ENCODE peak calls at places on chromosomes 7 and 10, in six cellular contexts. One of them, this sample, is unnamed.

GRCh38 chr7:72072901-72073300 is 339.2 kb downstream of the CALN1 start:
- DNase-seq in uterus: no peak
- DNase-seq in body of pancreas: no peak
- DNase-seq in thyroid gland: no peak
- DNase-seq in IMR-90: no peak
- DNase-seq in adrenal gland: no peak
- DNase-seq in this sample: no peak

GRCh38 chr10:129098517-129098916 is 368.5 kb upstream of the MGMT start:
- DNase-seq in adrenal gland: no peak
- DNase-seq in uterus: no peak
- DNase-seq in thyroid gland: no peak
- DNase-seq in body of pancreas: no peak
- DNase-seq in IMR-90: no peak
- DNase-seq in this sample: no peak

GRCh38 chr10:133096616-133097269 is 9.0 kb downstream of the ADGRA1 start:
- DNase-seq in thyroid gland: no peak
- DNase-seq in IMR-90: no peak
- DNase-seq in adrenal gland: no peak
- DNase-seq in body of pancreas: no peak
- DNase-seq in uterus: no peak
- DNase-seq in this sample: no peak

GRCh38 chr7:81690251-81690650 is 79.6 kb downstream of the HGF start:
- DNase-seq in body of pancreas: no peak
- DNase-seq in thyroid gland: peak
- DNase-seq in IMR-90: no peak
- DNase-seq in adrenal gland: no peak
- DNase-seq in uterus: no peak
- DNase-seq in this sample: no peak

GRCh38 chr7:85162743-85163142 is 24.1 kb downstream of the SEMA3D start:
- DNase-seq in IMR-90: peak
- DNase-seq in thyroid gland: no peak
- DNase-seq in body of pancreas: no peak
- DNase-seq in uterus: no peak
- DNase-seq in adrenal gland: no peak
- DNase-seq in this sample: no peak

GRCh38 chr7:35185908-35186731 is 67.8 kb downstream of the TBX20 start:
- DNase-seq in adrenal gland: no peak
- DNase-seq in body of pancreas: peak
- DNase-seq in IMR-90: peak
- DNase-seq in thyroid gland: peak
- DNase-seq in uterus: no peak
- DNase-seq in this sample: peak

GRCh38 chr7:77427996-77428603 is 12.0 kb upstream of the GSAP start:
- DNase-seq in adrenal gland: no peak
- DNase-seq in thyroid gland: peak
- DNase-seq in IMR-90: peak
- DNase-seq in uterus: no peak
- DNase-seq in body of pancreas: no peak
- DNase-seq in this sample: no peak

GRCh38 chr7:78018541-78019456 is 220.2 kb downstream of the PHTF2 start:
- DNase-seq in adrenal gland: peak
- DNase-seq in body of pancreas: peak
- DNase-seq in uterus: peak
- DNase-seq in IMR-90: peak
- DNase-seq in thyroid gland: peak
- DNase-seq in this sample: peak

GRCh38 chr10:127081946-127082345 is 114.4 kb downstream of the INSYN2A start:
- DNase-seq in IMR-90: no peak
- DNase-seq in thyroid gland: no peak
- DNase-seq in uterus: no peak
- DNase-seq in body of pancreas: no peak
- DNase-seq in adrenal gland: no peak
- DNase-seq in this sample: no peak

GRCh38 chr7:80705164-80705781 is 66.8 kb downstream of the CD36 start:
- DNase-seq in body of pancreas: no peak
- DNase-seq in thyroid gland: no peak
- DNase-seq in IMR-90: no peak
- DNase-seq in adrenal gland: no peak
- DNase-seq in uterus: no peak
- DNase-seq in this sample: no peak

GRCh38 chr7:33710608-33711007 is 194.7 kb upstream of the BMPER start:
- DNase-seq in adrenal gland: no peak
- DNase-seq in thyroid gland: no peak
- DNase-seq in body of pancreas: no peak
- DNase-seq in IMR-90: peak
- DNase-seq in uterus: no peak
- DNase-seq in this sample: no peak

GRCh38 chr10:84194424-84195043 is at the start of gene CDHR1:
- DNase-seq in thyroid gland: peak
- DNase-seq in adrenal gland: no peak
- DNase-seq in IMR-90: no peak
- DNase-seq in uterus: no peak
- DNase-seq in body of pancreas: no peak
- DNase-seq in this sample: peak

GRCh38 chr7:82578430-82578829 is 134.9 kb upstream of the CACNA2D1 start:
- DNase-seq in IMR-90: peak
- DNase-seq in adrenal gland: no peak
- DNase-seq in thyroid gland: no peak
- DNase-seq in uterus: no peak
- DNase-seq in body of pancreas: no peak
- DNase-seq in this sample: no peak

GRCh38 chr10:102399217-102400021 is 3.9 kb downstream of the NFKB2 start:
- DNase-seq in IMR-90: peak
- DNase-seq in uterus: peak
- DNase-seq in body of pancreas: peak
- DNase-seq in thyroid gland: peak
- DNase-seq in adrenal gland: peak
- DNase-seq in this sample: peak

GRCh38 chr7:151017953-151018420 is 6.3 kb downstream of the ATG9B start:
- DNase-seq in IMR-90: peak
- DNase-seq in body of pancreas: peak
- DNase-seq in thyroid gland: peak
- DNase-seq in adrenal gland: peak
- DNase-seq in uterus: peak
- DNase-seq in this sample: no peak

GRCh38 chr7:14938181-14938580 is 35.6 kb upstream of the DGKB start:
- DNase-seq in uterus: no peak
- DNase-seq in IMR-90: no peak
- DNase-seq in thyroid gland: no peak
- DNase-seq in adrenal gland: no peak
- DNase-seq in body of pancreas: no peak
- DNase-seq in this sample: no peak

GRCh38 chr7:66886152-66886551 is 34.9 kb upstream of the TMEM248 start:
- DNase-seq in IMR-90: no peak
- DNase-seq in thyroid gland: no peak
- DNase-seq in uterus: no peak
- DNase-seq in adrenal gland: no peak
- DNase-seq in body of pancreas: no peak
- DNase-seq in this sample: no peak

GRCh38 chr7:116145245-116145852 is 65.0 kb upstream of the TES start:
- DNase-seq in thyroid gland: no peak
- DNase-seq in adrenal gland: no peak
- DNase-seq in body of pancreas: no peak
- DNase-seq in uterus: no peak
- DNase-seq in IMR-90: peak
- DNase-seq in this sample: no peak

GRCh38 chr10:33880291-33880690 is 545.8 kb upstream of the NRP1 start:
- DNase-seq in body of pancreas: no peak
- DNase-seq in uterus: no peak
- DNase-seq in IMR-90: no peak
- DNase-seq in thyroid gland: no peak
- DNase-seq in adrenal gland: no peak
- DNase-seq in this sample: no peak

GRCh38 chr7:101172005-101172853 is 6.9 kb upstream of the VGF start:
- DNase-seq in IMR-90: no peak
- DNase-seq in uterus: no peak
- DNase-seq in adrenal gland: no peak
- DNase-seq in thyroid gland: peak
- DNase-seq in body of pancreas: peak
- DNase-seq in this sample: no peak

GRCh38 chr7:117718116-117718515 is 155.1 kb downstream of the CTTNBP2 start:
- DNase-seq in thyroid gland: no peak
- DNase-seq in adrenal gland: no peak
- DNase-seq in IMR-90: no peak
- DNase-seq in body of pancreas: no peak
- DNase-seq in uterus: no peak
- DNase-seq in this sample: no peak

GRCh38 chr7:135976312-135977019 is 693 bp downstream of the MTPN start:
- DNase-seq in body of pancreas: no peak
- DNase-seq in IMR-90: peak
- DNase-seq in thyroid gland: peak
- DNase-seq in adrenal gland: no peak
- DNase-seq in uterus: no peak
- DNase-seq in this sample: no peak

GRCh38 chr7:117588352-117588794 is 108.5 kb downstream of the CFTR start:
- DNase-seq in IMR-90: peak
- DNase-seq in thyroid gland: no peak
- DNase-seq in body of pancreas: no peak
- DNase-seq in uterus: no peak
- DNase-seq in adrenal gland: no peak
- DNase-seq in this sample: no peak

GRCh38 chr10:62441953-62442352 is 67.8 kb downstream of the ZNF365 start:
- DNase-seq in IMR-90: no peak
- DNase-seq in thyroid gland: no peak
- DNase-seq in body of pancreas: no peak
- DNase-seq in adrenal gland: no peak
- DNase-seq in uterus: no peak
- DNase-seq in this sample: no peak

GRCh38 chr7:159310457-159311171 is 165.9 kb upstream of the VIPR2 start:
- DNase-seq in IMR-90: no peak
- DNase-seq in body of pancreas: no peak
- DNase-seq in thyroid gland: no peak
- DNase-seq in uterus: no peak
- DNase-seq in adrenal gland: no peak
- DNase-seq in this sample: no peak

DNA sequence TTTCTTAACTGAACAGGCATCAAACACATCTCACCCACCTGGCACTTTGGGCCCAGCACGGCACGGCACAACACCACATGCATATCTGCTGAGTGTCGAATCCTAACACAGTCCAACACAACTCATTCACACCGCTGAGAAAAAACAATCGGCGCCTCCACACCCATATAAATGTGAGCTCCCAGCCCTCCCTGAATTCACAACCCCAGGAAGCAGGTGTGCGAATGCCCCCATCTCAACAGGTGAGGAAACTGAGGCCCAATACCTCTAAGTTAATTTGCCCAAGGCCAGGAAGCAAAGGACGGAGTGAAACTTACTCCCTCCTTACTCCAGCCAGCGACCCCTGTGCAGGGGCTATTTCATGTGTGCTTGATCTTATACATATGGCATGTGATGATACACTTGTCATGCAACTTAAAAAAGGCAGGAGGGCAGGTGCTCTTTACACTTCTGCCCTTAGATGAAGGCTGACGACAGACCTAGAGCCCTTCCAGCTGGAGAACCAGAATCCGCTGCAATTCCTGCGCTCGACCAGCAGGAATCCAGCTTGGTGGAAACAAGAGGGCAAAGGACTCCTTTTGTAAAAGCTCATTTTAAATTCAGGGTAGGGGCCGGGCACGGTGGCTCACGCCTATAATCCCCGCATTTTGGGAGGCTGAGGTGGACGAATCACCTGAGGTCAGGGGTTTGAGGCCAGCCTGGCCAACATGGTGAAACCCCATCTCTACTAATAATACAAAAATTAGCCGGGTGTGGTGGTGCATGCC is 116.0 kb downstream of the LARP4B start:
- DNase-seq in body of pancreas: no peak
- DNase-seq in uterus: no peak
- DNase-seq in adrenal gland: no peak
- DNase-seq in IMR-90: no peak
- DNase-seq in thyroid gland: no peak
- DNase-seq in this sample: no peak
- TF ChIP-seq CTCF in body of pancreas: no peak
- TF ChIP-seq CTCF in uterus: no peak
- TF ChIP-seq CTCF in adrenal gland: no peak
- TF ChIP-seq CTCF in IMR-90: no peak
- TF ChIP-seq CTCF in thyroid gland: no peak
- TF ChIP-seq CTCF in this sample: no peak

DNA sequence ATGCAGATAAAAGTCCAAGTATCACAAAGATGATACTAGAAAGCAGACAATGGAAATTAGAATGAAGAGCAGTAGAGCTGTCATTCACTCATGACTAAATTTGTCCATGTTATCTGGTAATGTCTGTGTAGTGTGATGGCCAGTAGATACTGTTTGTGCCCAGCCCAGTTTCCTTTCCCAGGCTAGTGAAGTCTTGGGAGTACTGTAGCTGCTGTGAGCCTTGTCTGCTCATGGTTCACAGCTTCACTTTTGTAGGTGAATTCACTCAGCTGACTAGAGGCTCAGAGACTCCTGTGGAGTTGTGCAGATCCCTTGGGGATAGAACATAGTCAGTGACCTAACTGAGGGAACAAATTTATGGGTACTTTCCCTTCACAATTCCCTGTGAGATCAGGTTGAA is 572.5 kb downstream of the ARL4A start:
- DNase-seq in body of pancreas: no peak
- DNase-seq in uterus: no peak
- DNase-seq in adrenal gland: no peak
- DNase-seq in IMR-90: no peak
- DNase-seq in thyroid gland: no peak
- DNase-seq in this sample: no peak
- TF ChIP-seq POLR2A in body of pancreas: no peak
- TF ChIP-seq POLR2A in uterus: no peak
- TF ChIP-seq POLR2A in adrenal gland: no peak
- TF ChIP-seq POLR2A in IMR-90: no peak
- TF ChIP-seq POLR2A in thyroid gland: no peak
- TF ChIP-seq POLR2A in this sample: no peak

GRCh38 chr7:49823566-49823965 is 50.1 kb downstream of the VWC2 start:
- DNase-seq in body of pancreas: no peak
- DNase-seq in thyroid gland: no peak
- DNase-seq in IMR-90: no peak
- DNase-seq in adrenal gland: no peak
- DNase-seq in uterus: no peak
- DNase-seq in this sample: no peak
- H3K4me3 ChIP-seq in body of pancreas: no peak
- H3K4me3 ChIP-seq in thyroid gland: no peak
- H3K4me3 ChIP-seq in IMR-90: no peak
- H3K4me3 ChIP-seq in adrenal gland: no peak
- H3K4me3 ChIP-seq in uterus: no peak
- H3K4me3 ChIP-seq in this sample: no peak

GRCh38 chr7:37920619-37921339 is at the start of gene EPDR1:
- DNase-seq in uterus: peak
- DNase-seq in IMR-90: no peak
- DNase-seq in body of pancreas: peak
- DNase-seq in thyroid gland: peak
- DNase-seq in adrenal gland: peak
- DNase-seq in this sample: peak

GRCh38 chr7:37921340-37921805 is 933 bp downstream of the EPDR1 start:
- DNase-seq in uterus: peak
- DNase-seq in body of pancreas: peak
- DNase-seq in IMR-90: no peak
- DNase-seq in adrenal gland: peak
- DNase-seq in thyroid gland: peak
- DNase-seq in this sample: peak

GRCh38 chr7:37921876-37922275 is 1.4 kb downstream of the EPDR1 start:
- DNase-seq in body of pancreas: no peak
- DNase-seq in thyroid gland: no peak
- DNase-seq in uterus: no peak
- DNase-seq in IMR-90: no peak
- DNase-seq in adrenal gland: no peak
- DNase-seq in this sample: no peak

GRCh38 chr7:37918526-37918925 is 1.9 kb upstream of the SFRP4 start:
- DNase-seq in adrenal gland: no peak
- DNase-seq in body of pancreas: no peak
- DNase-seq in IMR-90: no peak
- DNase-seq in uterus: no peak
- DNase-seq in thyroid gland: no peak
- DNase-seq in this sample: no peak

GRCh38 chr7:37920305-37920618 is 178 bp upstream of the EPDR1 start:
- DNase-seq in adrenal gland: no peak
- DNase-seq in IMR-90: no peak
- DNase-seq in body of pancreas: no peak
- DNase-seq in thyroid gland: no peak
- DNase-seq in uterus: no peak
- DNase-seq in this sample: no peak
- TF ChIP-seq CTCF in adrenal gland: peak
- TF ChIP-seq CTCF in IMR-90: no peak
- TF ChIP-seq CTCF in body of pancreas: peak
- TF ChIP-seq CTCF in thyroid gland: no peak
- TF ChIP-seq CTCF in uterus: no peak
- TF ChIP-seq CTCF in this sample: no peak